ENCODE peak calls at places on chromosomes 2 and 18, in four cellular contexts. C is EL; N is HT1080; D is CD4-positive, alpha-beta memory T cell. O is an unnamed sample.

GRCh38 chr2:63613391-63613901 is 24.7 kb downstream of the MDH1 start:
- DNase-seq in C (peak), N (no peak), D (no peak), O (no peak)

GRCh38 chr2:27296466-27296865 is 11.8 kb downstream of the UCN start:
- DNase-seq in C (no peak), N (no peak), D (no peak), O (no peak)

GRCh38 chr2:42978175-42978886 is 185.9 kb upstream of the HAAO start:
- DNase-seq in C (no peak), N (no peak), D (no peak), O (no peak)

GRCh38 chr2:120741514-120742448 is 6.1 kb downstream of the GLI2 start:
- DNase-seq in C (no peak), N (no peak), D (no peak), O (no peak)

GRCh38 chr2:156340818-156341481 is 8.4 kb upstream of the NR4A2 start:
- DNase-seq in C (no peak), N (no peak), D (no peak), O (peak)

GRCh38 chr2:235866373-235866772 is 301.8 kb downstream of the GBX2 start:
- DNase-seq in C (no peak), N (no peak), D (no peak), O (no peak)

GRCh38 chr2:64807417-64807816 is 153.7 kb upstream of the SERTAD2 start:
- DNase-seq in C (peak), N (peak), D (no peak), O (peak)

GRCh38 chr2:80519121-80519643 is 214.6 kb upstream of the LRRTM1 start:
- DNase-seq in C (no peak), N (no peak), D (no peak), O (peak)

GRCh38 chr2:209472386-209472832 is 48.6 kb downstream of the MAP2 start:
- DNase-seq in C (peak), N (peak), D (no peak), O (no peak)

GRCh38 chr18:52227536-52227935 is 112.5 kb upstream of the DCC start:
- DNase-seq in C (no peak), N (no peak), D (no peak), O (no peak)

GRCh38 chr2:122748552-122749011 is 993.1 kb downstream of the TSN start:
- DNase-seq in C (peak), N (peak), D (no peak), O (no peak)

GRCh38 chr18:2143666-2144065 is 427.6 kb downstream of the METTL4 start:
- DNase-seq in C (peak), N (no peak), D (no peak), O (peak)

GRCh38 chr2:240739797-240740196 is 48.1 kb downstream of the AQP12A start:
- DNase-seq in C (no peak), N (no peak), D (peak), O (no peak)

GRCh38 chr2:106267997-106268396 is 73.9 kb upstream of the UXS1 start:
- DNase-seq in C (no peak), N (no peak), D (peak), O (no peak)

GRCh38 chr2:70011335-70011734 is 49.9 kb upstream of the ASPRV1 start:
- DNase-seq in C (no peak), N (no peak), D (no peak), O (no peak)

GRCh38 chr2:25165992-25166618 is 2.3 kb downstream of the POMC start:
- DNase-seq in C (no peak), N (peak), D (peak), O (no peak)

GRCh38 chr2:219455635-219456034 is 21.0 kb downstream of the SPEG start:
- DNase-seq in C (no peak), N (no peak), D (no peak), O (no peak)

GRCh38 chr2:9590635-9591034 is 35.0 kb upstream of the ADAM17 start:
- DNase-seq in C (no peak), N (peak), D (no peak), O (no peak)

GRCh38 chr2:56448403-56448998 is 264.7 kb downstream of the CCDC85A start:
- DNase-seq in C (peak), N (peak), D (no peak), O (no peak)

GRCh38 chr2:15763822-15764682 is 172.4 kb downstream of the DDX1 start:
- DNase-seq in C (no peak), N (no peak), D (no peak), O (no peak)

GRCh38 chr2:173077506-173078177 is 2.0 kb downstream of the MAP3K20 start:
- DNase-seq in C (peak), N (no peak), D (no peak), O (no peak)

GRCh38 chr2:63300835-63301234 is 250.2 kb downstream of the OTX1 start:
- DNase-seq in C (no peak), N (peak), D (no peak), O (no peak)

GRCh38 chr18:43481069-43481468 is 203.8 kb upstream of the SYT4 start:
- DNase-seq in C (no peak), N (no peak), D (no peak), O (no peak)

GRCh38 chr18:36811430-36811829 is 17.4 kb downstream of the TPGS2 start:
- DNase-seq in C (peak), N (no peak), D (no peak), O (no peak)

GRCh38 chr2:21710031-21710430 is 586.3 kb downstream of the TDRD15 start:
- DNase-seq in C (no peak), N (no peak), D (no peak), O (no peak)

GRCh38 chr2:84435331-84436081 is 23.6 kb downstream of the SUCLG1 start:
- DNase-seq in C (peak), N (peak), D (no peak), O (peak)

GRCh38 chr2:111975053-111975552 is 76.7 kb downstream of the MERTK start:
- DNase-seq in C (peak), N (peak), D (no peak), O (peak)

GRCh38 chr2:74010087-74010541 is 25.4 kb downstream of the TET3 start:
- DNase-seq in C (no peak), N (no peak), D (no peak), O (no peak)

GRCh38 chr2:61549546-61549945 is 11.4 kb upstream of the XPO1 start:
- DNase-seq in C (no peak), N (no peak), D (no peak), O (no peak)

GRCh38 chr18:9410515-9410914 is 64.8 kb upstream of the RALBP1 start:
- DNase-seq in C (no peak), N (no peak), D (no peak), O (no peak)

GRCh38 chr18:13544953-13545352 is 181.4 kb downstream of the FAM210A start:
- DNase-seq in C (no peak), N (no peak), D (no peak), O (no peak)

GRCh38 chr2:134375935-134376334 is 122.1 kb downstream of the MGAT5 start:
- DNase-seq in C (peak), N (peak), D (no peak), O (peak)

GRCh38 chr2:134276381-134277172 is 22.7 kb downstream of the MGAT5 start:
- DNase-seq in C (peak), N (peak), D (no peak), O (no peak)

GRCh38 chr2:216911886-216912285 is 52.0 kb upstream of the TNP1 start:
- DNase-seq in C (peak), N (peak), D (no peak), O (peak)

O was measured in MG63.